ENCODE peak calls at places on chromosome 17, in ten cellular contexts. One of them, this sample, is unnamed.

GRCh38 chr17:75087558-75088453 is at the start of gene SLC16A5:
- DNase-seq in CD8-positive, alpha-beta T cell: peak
- DNase-seq in endothelial cell of umbilical vein: peak
- DNase-seq in AG10803: peak
- DNase-seq in endothelial cell: peak
- DNase-seq in type B pancreatic cell: peak
- DNase-seq in Calu3: peak
- DNase-seq in cardiac fibroblast: peak
- DNase-seq in dorsolateral prefrontal cortex: peak
- DNase-seq in cardiac muscle cell: peak
- DNase-seq in this sample: peak

GRCh38 chr17:58294034-58294433 is 13.3 kb upstream of the MPO start:
- DNase-seq in CD8-positive, alpha-beta T cell: no peak
- DNase-seq in endothelial cell of umbilical vein: no peak
- DNase-seq in AG10803: no peak
- DNase-seq in endothelial cell: no peak
- DNase-seq in type B pancreatic cell: no peak
- DNase-seq in Calu3: no peak
- DNase-seq in cardiac fibroblast: no peak
- DNase-seq in dorsolateral prefrontal cortex: no peak
- DNase-seq in cardiac muscle cell: no peak
- DNase-seq in this sample: no peak

GRCh38 chr17:37239690-37240344 is 136.0 kb upstream of the C17orf78 start:
- DNase-seq in CD8-positive, alpha-beta T cell: no peak
- DNase-seq in endothelial cell of umbilical vein: peak
- DNase-seq in AG10803: peak
- DNase-seq in endothelial cell: no peak
- DNase-seq in type B pancreatic cell: no peak
- DNase-seq in Calu3: no peak
- DNase-seq in cardiac fibroblast: peak
- DNase-seq in dorsolateral prefrontal cortex: no peak
- DNase-seq in cardiac muscle cell: peak
- DNase-seq in this sample: no peak

GRCh38 chr17:70716551-70716950 is 547.2 kb downstream of the KCNJ2 start:
- DNase-seq in CD8-positive, alpha-beta T cell: no peak
- DNase-seq in endothelial cell of umbilical vein: no peak
- DNase-seq in AG10803: no peak
- DNase-seq in endothelial cell: no peak
- DNase-seq in type B pancreatic cell: no peak
- DNase-seq in Calu3: no peak
- DNase-seq in cardiac fibroblast: no peak
- DNase-seq in dorsolateral prefrontal cortex: no peak
- DNase-seq in cardiac muscle cell: no peak
- DNase-seq in this sample: no peak

GRCh38 chr17:2947996-2948550 is 115.3 kb downstream of the OR1D5 start:
- DNase-seq in CD8-positive, alpha-beta T cell: no peak
- DNase-seq in endothelial cell of umbilical vein: no peak
- DNase-seq in AG10803: no peak
- DNase-seq in endothelial cell: no peak
- DNase-seq in type B pancreatic cell: no peak
- DNase-seq in Calu3: no peak
- DNase-seq in cardiac fibroblast: no peak
- DNase-seq in dorsolateral prefrontal cortex: no peak
- DNase-seq in cardiac muscle cell: no peak
- DNase-seq in this sample: no peak

GRCh38 chr17:42087042-42087701 is 11.1 kb downstream of the ZNF385C start:
- DNase-seq in CD8-positive, alpha-beta T cell: no peak
- DNase-seq in endothelial cell of umbilical vein: no peak
- DNase-seq in AG10803: no peak
- DNase-seq in endothelial cell: no peak
- DNase-seq in type B pancreatic cell: no peak
- DNase-seq in Calu3: no peak
- DNase-seq in cardiac fibroblast: no peak
- DNase-seq in dorsolateral prefrontal cortex: no peak
- DNase-seq in cardiac muscle cell: no peak
- DNase-seq in this sample: no peak

GRCh38 chr17:9162275-9162985 is 141.1 kb downstream of the NTN1 start:
- DNase-seq in CD8-positive, alpha-beta T cell: no peak
- DNase-seq in endothelial cell of umbilical vein: no peak
- DNase-seq in AG10803: no peak
- DNase-seq in endothelial cell: no peak
- DNase-seq in type B pancreatic cell: no peak
- DNase-seq in Calu3: no peak
- DNase-seq in cardiac fibroblast: no peak
- DNase-seq in dorsolateral prefrontal cortex: no peak
- DNase-seq in cardiac muscle cell: no peak
- DNase-seq in this sample: peak

GRCh38 chr17:29039764-29040598 is 3.0 kb upstream of the PIPOX start:
- DNase-seq in CD8-positive, alpha-beta T cell: no peak
- DNase-seq in endothelial cell of umbilical vein: no peak
- DNase-seq in AG10803: peak
- DNase-seq in endothelial cell: no peak
- DNase-seq in type B pancreatic cell: no peak
- DNase-seq in Calu3: no peak
- DNase-seq in cardiac fibroblast: peak
- DNase-seq in dorsolateral prefrontal cortex: no peak
- DNase-seq in cardiac muscle cell: peak
- DNase-seq in this sample: no peak

GRCh38 chr17:3679186-3680126 is 10.8 kb downstream of the EMC6 start:
- DNase-seq in CD8-positive, alpha-beta T cell: no peak
- DNase-seq in endothelial cell of umbilical vein: no peak
- DNase-seq in AG10803: no peak
- DNase-seq in endothelial cell: no peak
- DNase-seq in type B pancreatic cell: no peak
- DNase-seq in Calu3: no peak
- DNase-seq in cardiac fibroblast: no peak
- DNase-seq in dorsolateral prefrontal cortex: no peak
- DNase-seq in cardiac muscle cell: no peak
- DNase-seq in this sample: no peak

GRCh38 chr17:57608369-57609124 is 136.6 kb downstream of the CCDC182 start:
- DNase-seq in CD8-positive, alpha-beta T cell: no peak
- DNase-seq in endothelial cell of umbilical vein: no peak
- DNase-seq in AG10803: no peak
- DNase-seq in endothelial cell: no peak
- DNase-seq in type B pancreatic cell: no peak
- DNase-seq in Calu3: no peak
- DNase-seq in cardiac fibroblast: no peak
- DNase-seq in dorsolateral prefrontal cortex: peak
- DNase-seq in cardiac muscle cell: no peak
- DNase-seq in this sample: no peak

GRCh38 chr17:28643979-28644781 is 778 bp downstream of the BLTP2 start:
- DNase-seq in CD8-positive, alpha-beta T cell: no peak
- DNase-seq in endothelial cell of umbilical vein: peak
- DNase-seq in AG10803: peak
- DNase-seq in endothelial cell: peak
- DNase-seq in type B pancreatic cell: no peak
- DNase-seq in Calu3: peak
- DNase-seq in cardiac fibroblast: peak
- DNase-seq in dorsolateral prefrontal cortex: no peak
- DNase-seq in cardiac muscle cell: peak
- DNase-seq in this sample: peak

GRCh38 chr17:74369221-74369620 is 1.9 kb downstream of the GPR142 start:
- DNase-seq in CD8-positive, alpha-beta T cell: peak
- DNase-seq in endothelial cell of umbilical vein: no peak
- DNase-seq in AG10803: no peak
- DNase-seq in endothelial cell: no peak
- DNase-seq in type B pancreatic cell: no peak
- DNase-seq in Calu3: no peak
- DNase-seq in cardiac fibroblast: no peak
- DNase-seq in dorsolateral prefrontal cortex: no peak
- DNase-seq in cardiac muscle cell: no peak
- DNase-seq in this sample: peak

DNA sequence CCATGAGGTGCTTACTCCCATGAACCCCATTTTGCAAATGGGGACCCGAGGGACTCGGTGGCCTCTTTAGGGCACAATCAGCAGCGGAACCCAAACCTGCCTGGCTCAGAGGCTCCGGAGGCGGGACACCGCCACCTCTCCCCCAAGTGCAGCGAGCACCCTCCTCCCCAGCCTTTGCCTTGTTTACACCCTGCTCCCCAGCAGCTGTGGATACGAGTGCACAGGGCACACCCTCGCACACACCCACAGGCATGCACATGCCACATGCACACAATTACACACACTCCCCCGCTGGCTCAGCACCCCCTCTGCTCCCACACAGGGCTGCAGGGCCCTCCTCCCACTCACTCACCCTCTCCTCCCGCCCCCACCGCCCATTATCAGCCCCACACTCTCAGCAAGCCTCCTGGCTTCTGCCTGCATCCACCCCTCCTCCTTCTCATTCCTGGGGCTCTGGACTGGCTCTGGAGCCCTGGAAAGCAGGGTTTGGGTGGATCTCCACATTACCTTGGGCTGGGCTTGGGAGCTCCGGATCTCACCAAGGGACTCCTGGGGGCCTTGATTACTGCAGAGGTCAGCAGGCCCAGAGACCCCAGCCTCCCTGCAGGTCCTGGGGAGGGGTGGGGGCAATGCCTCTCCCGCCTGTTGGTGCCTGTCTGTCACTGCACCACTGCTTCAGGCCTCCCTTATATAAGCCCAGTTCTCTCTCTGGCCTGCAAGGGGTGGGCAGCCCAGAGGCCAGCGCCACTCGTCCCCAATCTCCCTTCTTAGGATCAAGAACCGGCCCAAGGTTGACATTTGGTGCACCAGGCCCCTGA is 6.4 kb downstream of the PDK2 start:
- DNase-seq in CD8-positive, alpha-beta T cell: no peak
- DNase-seq in endothelial cell of umbilical vein: no peak
- DNase-seq in AG10803: peak
- DNase-seq in endothelial cell: no peak
- DNase-seq in type B pancreatic cell: no peak
- DNase-seq in Calu3: peak
- DNase-seq in cardiac fibroblast: no peak
- DNase-seq in dorsolateral prefrontal cortex: no peak
- DNase-seq in cardiac muscle cell: peak
- DNase-seq in this sample: no peak
- TF ChIP-seq CTCF in CD8-positive, alpha-beta T cell: no peak
- TF ChIP-seq CTCF in endothelial cell of umbilical vein: no peak
- TF ChIP-seq CTCF in AG10803: no peak
- TF ChIP-seq CTCF in endothelial cell: no peak
- TF ChIP-seq CTCF in type B pancreatic cell: peak
- TF ChIP-seq CTCF in Calu3: peak
- TF ChIP-seq CTCF in cardiac fibroblast: no peak
- TF ChIP-seq CTCF in dorsolateral prefrontal cortex: no peak
- TF ChIP-seq CTCF in cardiac muscle cell: no peak
- TF ChIP-seq CTCF in this sample: no peak

DNA sequence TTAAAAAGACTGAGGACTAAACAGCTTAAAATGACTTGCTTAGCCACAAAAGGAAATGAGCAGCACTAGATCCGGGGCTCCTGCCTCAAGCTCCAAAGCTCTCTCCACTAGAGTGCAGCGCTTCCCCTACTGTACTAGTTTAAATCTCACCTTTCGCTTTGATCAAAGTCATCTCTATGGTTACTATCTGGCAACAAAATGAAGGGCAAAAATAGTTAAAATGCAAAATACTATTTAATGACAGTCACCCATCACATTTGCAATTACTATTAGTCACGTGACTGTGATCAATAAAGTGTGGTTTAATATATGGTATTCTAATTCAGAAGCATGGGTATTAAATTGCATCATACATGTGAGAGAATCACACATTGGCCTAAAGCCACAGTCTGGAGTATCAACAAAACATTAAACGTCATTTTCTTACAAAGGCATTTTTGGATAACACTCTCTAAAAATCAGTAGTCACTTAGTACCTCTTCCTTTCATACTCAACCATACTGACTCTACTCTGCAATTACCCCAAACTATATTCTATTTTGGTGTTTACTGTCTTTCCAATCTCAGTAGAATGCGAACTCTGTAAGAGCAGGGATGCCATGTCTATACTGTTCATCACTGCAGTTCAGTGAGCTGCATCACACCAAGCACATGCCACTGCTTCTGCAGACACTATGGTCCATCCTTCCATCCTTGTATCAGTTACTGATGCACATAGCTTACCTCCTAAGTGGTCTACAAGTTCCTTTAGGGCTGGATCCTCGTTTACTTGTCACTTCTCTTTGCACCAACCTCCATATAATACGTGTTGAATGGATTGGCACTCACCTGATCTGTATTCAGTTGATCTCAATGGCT is 6.2 kb downstream of the PSMD12 start:
- DNase-seq in CD8-positive, alpha-beta T cell: peak
- DNase-seq in endothelial cell of umbilical vein: peak
- DNase-seq in AG10803: peak
- DNase-seq in endothelial cell: peak
- DNase-seq in type B pancreatic cell: no peak
- DNase-seq in Calu3: peak
- DNase-seq in cardiac fibroblast: peak
- DNase-seq in dorsolateral prefrontal cortex: no peak
- DNase-seq in cardiac muscle cell: peak
- DNase-seq in this sample: no peak
- TF ChIP-seq CTCF in CD8-positive, alpha-beta T cell: peak
- TF ChIP-seq CTCF in endothelial cell of umbilical vein: peak
- TF ChIP-seq CTCF in AG10803: peak
- TF ChIP-seq CTCF in endothelial cell: no peak
- TF ChIP-seq CTCF in type B pancreatic cell: peak
- TF ChIP-seq CTCF in Calu3: no peak
- TF ChIP-seq CTCF in cardiac fibroblast: peak
- TF ChIP-seq CTCF in dorsolateral prefrontal cortex: no peak
- TF ChIP-seq CTCF in cardiac muscle cell: peak
- TF ChIP-seq CTCF in this sample: no peak

GRCh38 chr17:80942360-80943345 is 49.0 kb upstream of the CHMP6 start:
- DNase-seq in CD8-positive, alpha-beta T cell: no peak
- DNase-seq in endothelial cell of umbilical vein: no peak
- DNase-seq in AG10803: peak
- DNase-seq in endothelial cell: no peak
- DNase-seq in type B pancreatic cell: no peak
- DNase-seq in Calu3: no peak
- DNase-seq in cardiac fibroblast: peak
- DNase-seq in dorsolateral prefrontal cortex: peak
- DNase-seq in cardiac muscle cell: peak
- DNase-seq in this sample: peak
- TF ChIP-seq CTCF in CD8-positive, alpha-beta T cell: no peak
- TF ChIP-seq CTCF in endothelial cell of umbilical vein: no peak
- TF ChIP-seq CTCF in AG10803: peak
- TF ChIP-seq CTCF in endothelial cell: no peak
- TF ChIP-seq CTCF in type B pancreatic cell: no peak
- TF ChIP-seq CTCF in Calu3: no peak
- TF ChIP-seq CTCF in cardiac fibroblast: peak
- TF ChIP-seq CTCF in dorsolateral prefrontal cortex: no peak
- TF ChIP-seq CTCF in cardiac muscle cell: peak
- TF ChIP-seq CTCF in this sample: no peak

GRCh38 chr17:5135726-5136579 is 20.1 kb downstream of the USP6 start:
- DNase-seq in CD8-positive, alpha-beta T cell: no peak
- DNase-seq in endothelial cell of umbilical vein: no peak
- DNase-seq in AG10803: no peak
- DNase-seq in endothelial cell: no peak
- DNase-seq in type B pancreatic cell: no peak
- DNase-seq in Calu3: no peak
- DNase-seq in cardiac fibroblast: no peak
- DNase-seq in dorsolateral prefrontal cortex: no peak
- DNase-seq in cardiac muscle cell: no peak
- DNase-seq in this sample: no peak

GRCh38 chr17:5138616-5139453 is 23.0 kb downstream of the USP6 start:
- DNase-seq in CD8-positive, alpha-beta T cell: no peak
- DNase-seq in endothelial cell of umbilical vein: no peak
- DNase-seq in AG10803: no peak
- DNase-seq in endothelial cell: no peak
- DNase-seq in type B pancreatic cell: no peak
- DNase-seq in Calu3: no peak
- DNase-seq in cardiac fibroblast: no peak
- DNase-seq in dorsolateral prefrontal cortex: no peak
- DNase-seq in cardiac muscle cell: no peak
- DNase-seq in this sample: no peak

DNA sequence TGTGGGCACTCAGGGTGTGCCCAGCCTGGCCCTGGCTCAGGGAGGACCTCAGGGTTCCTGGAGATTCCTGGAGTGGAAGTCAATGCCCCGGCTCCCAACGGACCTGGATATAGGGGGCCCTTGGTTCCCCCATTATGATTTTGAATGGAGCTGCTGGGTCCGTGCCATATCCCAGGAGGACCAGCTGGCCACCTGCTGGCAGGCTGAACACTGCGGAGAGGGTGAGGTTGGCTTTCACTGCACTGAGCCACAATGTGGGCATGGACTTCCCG is 23.6 kb downstream of the USP6 start:
- DNase-seq in CD8-positive, alpha-beta T cell: no peak
- DNase-seq in endothelial cell of umbilical vein: no peak
- DNase-seq in AG10803: no peak
- DNase-seq in endothelial cell: no peak
- DNase-seq in type B pancreatic cell: no peak
- DNase-seq in Calu3: no peak
- DNase-seq in cardiac fibroblast: no peak
- DNase-seq in dorsolateral prefrontal cortex: no peak
- DNase-seq in cardiac muscle cell: no peak
- DNase-seq in this sample: no peak
- TF ChIP-seq CTCF in CD8-positive, alpha-beta T cell: no peak
- TF ChIP-seq CTCF in endothelial cell of umbilical vein: no peak
- TF ChIP-seq CTCF in AG10803: no peak
- TF ChIP-seq CTCF in endothelial cell: no peak
- TF ChIP-seq CTCF in type B pancreatic cell: no peak
- TF ChIP-seq CTCF in Calu3: no peak
- TF ChIP-seq CTCF in cardiac fibroblast: no peak
- TF ChIP-seq CTCF in dorsolateral prefrontal cortex: no peak
- TF ChIP-seq CTCF in cardiac muscle cell: no peak
- TF ChIP-seq CTCF in this sample: no peak

This sample was measured in glutamatergic neuron.